ENCODE peak calls at places on chromosome 13, in five cellular contexts. A is COR-L47; X is fibroblast of mammary gland; H is GF-D8; V is stimulated activated CD4-positive, alpha-beta T cell treated with anti-CD3 and anti-CD28 coated beads, TNF-alpha, amount 100 ng/mL, for 48 hours. D is an unnamed sample.

GRCh38 chr13:110799246-110800236 is 86.0 kb downstream of the ING1 start:
- DNase-seq in X (peak; percentile 98), A (no peak), V (no peak), H (no peak), D (no peak)

GRCh38 chr13:114143806-114144605 is 11.6 kb upstream of the RASA3 start:
- DNase-seq in V (no peak), H (no peak), X (no peak), A (no peak), D (no peak)

GRCh38 chr13:88118952-88119351 is 447.8 kb downstream of the SLITRK5 start:
- DNase-seq in H (no peak), V (no peak), A (no peak), X (no peak), D (no peak)

GRCh38 chr13:50366488-50367174 is 351.4 kb downstream of the KCNRG start:
- DNase-seq in X (no peak), A (peak; percentile 90), H (no peak), V (peak; percentile 28), D (no peak)

GRCh38 chr13:26985285-26985878 is 186.2 kb downstream of the USP12 start:
- DNase-seq in H (peak; percentile 72), X (peak; percentile 84), A (peak; percentile 63), V (peak; percentile 47), D (peak; percentile 47)

GRCh38 chr13:100671389-100672182 is 3.0 kb downstream of the TMTC4 start:
- DNase-seq in A (no peak), H (no peak), V (no peak), X (no peak), D (no peak)

GRCh38 chr13:73870970-73871935 is 263.0 kb downstream of the KLF12 start:
- DNase-seq in H (no peak), X (peak; percentile 89), V (no peak), A (no peak), D (no peak)

GRCh38 chr13:29480893-29481525 is 114.5 kb downstream of the SLC7A1 start:
- DNase-seq in V (no peak), A (no peak), H (no peak), X (no peak), D (no peak)

GRCh38 chr13:59514316-59514715 is 649.4 kb downstream of the DIAPH3 start:
- DNase-seq in V (no peak), H (no peak), A (no peak), X (no peak), D (no peak)

GRCh38 chr13:113090806-113091205 is 14.8 kb upstream of the F7 start:
- DNase-seq in V (no peak), X (no peak), H (no peak), A (no peak), D (no peak)

GRCh38 chr13:114282143-114282685 is 813 bp downstream of the UPF3A start:
- DNase-seq in H (peak; percentile 65), X (peak; percentile 61), A (peak; percentile 70), V (peak; percentile 23), D (peak; percentile 30)

GRCh38 chr13:104204177-104204576 is 1138.0 kb upstream of the SLC10A2 start:
- DNase-seq in A (no peak), V (no peak), X (no peak), H (no peak), D (no peak)

GRCh38 chr13:48555441-48555840 is 22.6 kb upstream of the RCBTB2 start:
- DNase-seq in H (no peak), V (no peak), X (no peak), A (no peak), D (no peak)

GRCh38 chr13:25778302-25778701 is 273.5 kb downstream of the SHISA2 start:
- DNase-seq in H (no peak), A (no peak), V (no peak), X (no peak), D (no peak)

GRCh38 chr13:44465318-44465717 is 91.7 kb downstream of the SERP2 start:
- DNase-seq in V (no peak), H (no peak), X (peak; percentile 68), A (no peak), D (no peak)

GRCh38 chr13:86572115-86572514 is 772.9 kb upstream of the SLITRK6 start:
- DNase-seq in X (peak; percentile 57), H (no peak), V (no peak), A (no peak), D (no peak)

GRCh38 chr13:73810647-73811046 is 323.6 kb downstream of the KLF12 start:
- DNase-seq in V (no peak), H (no peak), X (peak; percentile 21), A (no peak), D (no peak)